ENCODE peak calls at places on chromosome 1, in ten cellular contexts. C is GM12891; Z is activated CD4-positive, alpha-beta T cell treated with anti-CD3 and anti-CD28 coated beads for 36 hours; B is T-helper 9 cell; E is NCI-H1092 treated with DMSO at 0.1 percent for 48 hours; P is mammary epithelial cell; T is GDM1; V is pulmonary artery endothelial cell; K is epithelial cell of esophagus; H is HS-5. S is an unnamed sample.

GRCh38 chr1:78048446-78048845 is 2.7 kb downstream of the GIPC2 start:
- DNase-seq in C (no peak), Z (no peak), B (no peak), E (no peak), P (no peak), T (no peak), V (no peak), K (no peak), H (no peak), S (no peak)

GRCh38 chr1:245873883-245874671 is 633.0 kb downstream of the SMYD3 start:
- DNase-seq in C (no peak), Z (no peak), B (no peak), E (no peak), P (no peak), T (no peak), V (no peak), K (peak), H (no peak), S (no peak)

GRCh38 chr1:67838180-67838912 is 5.1 kb upstream of the GNG12 start:
- DNase-seq in C (no peak), Z (no peak), B (no peak), E (no peak), P (peak), T (no peak), V (no peak), K (peak), H (no peak), S (no peak)

GRCh38 chr1:231442735-231443134 is 20.6 kb upstream of the EGLN1 start:
- DNase-seq in C (no peak), Z (no peak), B (no peak), E (no peak), P (no peak), T (no peak), V (no peak), K (no peak), H (no peak), S (no peak)

GRCh38 chr1:226664413-226665101 is 74.5 kb downstream of the ITPKB start:
- DNase-seq in C (no peak), Z (no peak), B (no peak), E (no peak), P (no peak), T (no peak), V (peak), K (peak), H (peak), S (no peak)

GRCh38 chr1:110475358-110476027 is 24.5 kb downstream of the PROK1 start:
- DNase-seq in C (no peak), Z (no peak), B (no peak), E (no peak), P (peak), T (no peak), V (no peak), K (peak), H (no peak), S (no peak)

GRCh38 chr1:68218485-68218884 is 13.8 kb downstream of the WLS start:
- DNase-seq in C (no peak), Z (no peak), B (no peak), E (no peak), P (peak), T (no peak), V (no peak), K (peak), H (no peak), S (no peak)

GRCh38 chr1:23559985-23560755 is 869 bp upstream of the ID3 start:
- DNase-seq in C (no peak), Z (no peak), B (no peak), E (peak), P (no peak), T (no peak), V (no peak), K (no peak), H (no peak), S (no peak)

GRCh38 chr1:55725378-55725777 is 510.2 kb upstream of the USP24 start:
- DNase-seq in C (no peak), Z (no peak), B (no peak), E (no peak), P (peak), T (no peak), V (no peak), K (peak), H (no peak), S (no peak)

GRCh38 chr1:30892671-30893073 is 15.9 kb downstream of the SDC3 start:
- DNase-seq in C (no peak), Z (no peak), B (no peak), E (no peak), P (no peak), T (no peak), V (no peak), K (no peak), H (no peak), S (no peak)